ENCODE peak calls at places on chromosomes 12 and 14, in five cellular contexts. One of them, this sample, is unnamed.

GRCh38 chr12:10320643-10321042 is 13.0 kb downstream of the KLRD1 start:
- DNase-seq in SK-N-SH: no peak
- DNase-seq in Panc1: no peak
- DNase-seq in breast epithelium: no peak
- DNase-seq in transverse colon: no peak
- DNase-seq in this sample: no peak

GRCh38 chr12:109947511-109947910 is 47.4 kb downstream of the TCHP start:
- DNase-seq in transverse colon: no peak
- DNase-seq in breast epithelium: no peak
- DNase-seq in Panc1: no peak
- DNase-seq in SK-N-SH: no peak
- DNase-seq in this sample: no peak

GRCh38 chr12:49232940-49233841 is 31.7 kb upstream of the TUBA1C start:
- DNase-seq in Panc1: no peak
- DNase-seq in breast epithelium: no peak
- DNase-seq in SK-N-SH: peak; percentile 64
- DNase-seq in transverse colon: peak; percentile 28
- DNase-seq in this sample: peak; percentile 11

GRCh38 chr14:101968186-101968585 is 3.8 kb downstream of the DYNC1H1 start:
- DNase-seq in SK-N-SH: no peak
- DNase-seq in breast epithelium: no peak
- DNase-seq in transverse colon: no peak
- DNase-seq in Panc1: no peak
- DNase-seq in this sample: no peak

GRCh38 chr14:27672047-27672446 is 1074.2 kb upstream of the NOVA1 start:
- DNase-seq in transverse colon: no peak
- DNase-seq in SK-N-SH: no peak
- DNase-seq in Panc1: no peak
- DNase-seq in breast epithelium: no peak
- DNase-seq in this sample: no peak

GRCh38 chr14:57714487-57714899 is 151.4 kb downstream of the SLC35F4 start:
- DNase-seq in transverse colon: no peak
- DNase-seq in Panc1: no peak
- DNase-seq in SK-N-SH: no peak
- DNase-seq in breast epithelium: no peak
- DNase-seq in this sample: no peak

GRCh38 chr12:12008931-12009611 is 61.7 kb upstream of the BCL2L14 start:
- DNase-seq in breast epithelium: no peak
- DNase-seq in transverse colon: no peak
- DNase-seq in SK-N-SH: no peak
- DNase-seq in Panc1: no peak
- DNase-seq in this sample: no peak

GRCh38 chr14:55789442-55789841 is 209.4 kb downstream of the KTN1 start:
- DNase-seq in transverse colon: no peak
- DNase-seq in Panc1: no peak
- DNase-seq in SK-N-SH: no peak
- DNase-seq in breast epithelium: no peak
- DNase-seq in this sample: peak; percentile 50

GRCh38 chr12:54018608-54018984 is 9.6 kb upstream of the HOXC6 start:
- DNase-seq in breast epithelium: no peak
- DNase-seq in transverse colon: no peak
- DNase-seq in Panc1: no peak
- DNase-seq in SK-N-SH: peak; percentile 66
- DNase-seq in this sample: no peak

GRCh38 chr14:99476864-99477263 is 3.8 kb downstream of the SETD3 start:
- DNase-seq in Panc1: no peak
- DNase-seq in transverse colon: no peak
- DNase-seq in breast epithelium: no peak
- DNase-seq in SK-N-SH: no peak
- DNase-seq in this sample: no peak

GRCh38 chr14:75277000-75277795 is 1.4 kb upstream of the FOS start:
- DNase-seq in breast epithelium: peak; percentile 91
- DNase-seq in Panc1: no peak
- DNase-seq in transverse colon: peak; percentile 92
- DNase-seq in SK-N-SH: peak; percentile 92
- DNase-seq in this sample: peak; percentile 90

GRCh38 chr14:96624661-96625435 is 122.7 kb downstream of the PAPOLA start:
- DNase-seq in transverse colon: no peak
- DNase-seq in Panc1: no peak
- DNase-seq in breast epithelium: no peak
- DNase-seq in SK-N-SH: no peak
- DNase-seq in this sample: no peak

GRCh38 chr12:14768823-14769405 is 34.4 kb downstream of the WBP11 start:
- DNase-seq in Panc1: no peak
- DNase-seq in transverse colon: peak; percentile 29
- DNase-seq in SK-N-SH: no peak
- DNase-seq in breast epithelium: no peak
- DNase-seq in this sample: no peak
- H3K4me3 ChIP-seq in Panc1: peak overlapping the region; percentile 95
- H3K4me3 ChIP-seq in transverse colon: peak overlapping the region; percentile 96
- H3K4me3 ChIP-seq in SK-N-SH: peak overlapping the region; percentile 93
- H3K4me3 ChIP-seq in breast epithelium: peak overlapping the region; percentile 88
- H3K4me3 ChIP-seq in this sample: peak overlapping the region; percentile 73

GRCh38 chr12:32217354-32218310 is 111.0 kb downstream of the BICD1 start:
- DNase-seq in Panc1: no peak
- DNase-seq in breast epithelium: no peak
- DNase-seq in SK-N-SH: no peak
- DNase-seq in transverse colon: peak; percentile 8
- DNase-seq in this sample: no peak
- TF ChIP-seq POLR2AphosphoS5 in Panc1: no peak
- TF ChIP-seq POLR2AphosphoS5 in breast epithelium: no peak
- TF ChIP-seq POLR2AphosphoS5 in SK-N-SH: peak; percentile 56
- TF ChIP-seq POLR2AphosphoS5 in transverse colon: no peak
- TF ChIP-seq POLR2AphosphoS5 in this sample: no peak

DNA sequence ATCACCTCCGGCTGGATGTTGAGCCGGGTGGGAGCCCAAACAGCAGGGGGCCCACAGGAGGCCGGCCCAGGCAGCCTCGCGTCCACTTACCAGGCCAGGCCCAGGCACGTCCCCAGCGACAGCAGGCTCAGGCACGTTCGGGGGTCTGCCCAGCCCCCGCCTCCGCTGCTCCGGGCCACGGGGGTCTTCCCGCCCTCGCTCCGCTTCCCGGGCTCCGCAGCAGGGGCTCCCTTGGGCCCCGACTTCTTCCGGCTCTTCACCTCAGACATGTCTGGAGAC is 216 bp downstream of the IKBIP start:
- DNase-seq in Panc1: no peak
- DNase-seq in SK-N-SH: no peak
- DNase-seq in transverse colon: peak; percentile 29
- DNase-seq in breast epithelium: no peak
- DNase-seq in this sample: peak; percentile 37
- TF ChIP-seq CTCF in Panc1: no peak
- TF ChIP-seq CTCF in SK-N-SH: peak; percentile 35
- TF ChIP-seq CTCF in transverse colon: no peak
- TF ChIP-seq CTCF in breast epithelium: no peak
- TF ChIP-seq CTCF in this sample: no peak

GRCh38 chr12:32881702-32882101 is 14.9 kb downstream of the PKP2 start:
- DNase-seq in breast epithelium: no peak
- DNase-seq in transverse colon: no peak
- DNase-seq in Panc1: no peak
- DNase-seq in SK-N-SH: no peak
- DNase-seq in this sample: no peak

GRCh38 chr12:32887058-32887457 is 9.5 kb downstream of the PKP2 start:
- DNase-seq in breast epithelium: no peak
- DNase-seq in Panc1: no peak
- DNase-seq in SK-N-SH: no peak
- DNase-seq in transverse colon: no peak
- DNase-seq in this sample: no peak

GRCh38 chr12:32881107-32881506 is 15.5 kb downstream of the PKP2 start:
- DNase-seq in transverse colon: no peak
- DNase-seq in breast epithelium: no peak
- DNase-seq in SK-N-SH: peak; percentile 40
- DNase-seq in Panc1: no peak
- DNase-seq in this sample: no peak

GRCh38 chr12:32885831-32886230 is 10.7 kb downstream of the PKP2 start:
- DNase-seq in transverse colon: no peak
- DNase-seq in SK-N-SH: no peak
- DNase-seq in breast epithelium: no peak
- DNase-seq in Panc1: no peak
- DNase-seq in this sample: no peak

DNA sequence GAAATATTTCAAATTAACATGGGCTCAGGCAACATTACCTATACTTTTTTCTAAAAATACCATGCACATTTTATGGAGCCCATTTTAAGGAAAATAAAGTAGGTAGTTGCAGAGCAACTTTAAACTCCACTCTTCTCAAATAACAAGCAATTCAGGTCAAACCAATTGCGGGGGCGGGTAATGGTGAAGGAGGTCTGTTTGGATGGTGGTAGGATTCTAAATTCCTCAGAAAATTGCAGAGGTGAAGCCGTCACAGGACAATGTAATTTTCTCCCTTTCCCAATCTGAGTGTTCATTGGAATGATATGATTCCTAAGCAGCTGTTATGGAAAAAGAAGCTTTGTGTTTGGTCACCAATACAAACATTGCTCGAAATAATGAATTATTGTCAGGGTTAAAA is 11.6 kb downstream of the PKP2 start:
- DNase-seq in breast epithelium: no peak
- DNase-seq in transverse colon: no peak
- DNase-seq in SK-N-SH: no peak
- DNase-seq in Panc1: no peak
- DNase-seq in this sample: no peak
- H3K4me3 ChIP-seq in breast epithelium: no peak overlapping the region
- H3K4me3 ChIP-seq in transverse colon: no peak overlapping the region
- H3K4me3 ChIP-seq in SK-N-SH: no peak overlapping the region
- H3K4me3 ChIP-seq in Panc1: no peak overlapping the region
- H3K4me3 ChIP-seq in this sample: no peak overlapping the region

GRCh38 chr14:91234791-91235114 is 9.8 kb downstream of the GPR68 start:
- DNase-seq in transverse colon: no peak
- DNase-seq in Panc1: no peak
- DNase-seq in breast epithelium: no peak
- DNase-seq in SK-N-SH: no peak
- DNase-seq in this sample: no peak

GRCh38 chr14:91232631-91233030 is 11.9 kb downstream of the GPR68 start:
- DNase-seq in breast epithelium: no peak
- DNase-seq in Panc1: no peak
- DNase-seq in transverse colon: no peak
- DNase-seq in SK-N-SH: no peak
- DNase-seq in this sample: no peak

GRCh38 chr14:91231446-91231845 is 13.1 kb downstream of the GPR68 start:
- DNase-seq in Panc1: no peak
- DNase-seq in breast epithelium: no peak
- DNase-seq in transverse colon: no peak
- DNase-seq in SK-N-SH: no peak
- DNase-seq in this sample: no peak

GRCh38 chr14:91232052-91232451 is 12.5 kb downstream of the GPR68 start:
- DNase-seq in transverse colon: no peak
- DNase-seq in breast epithelium: no peak
- DNase-seq in SK-N-SH: no peak
- DNase-seq in Panc1: no peak
- DNase-seq in this sample: no peak

GRCh38 chr14:91233936-91234790 is 10.3 kb downstream of the GPR68 start:
- DNase-seq in SK-N-SH: no peak
- DNase-seq in Panc1: no peak
- DNase-seq in breast epithelium: no peak
- DNase-seq in transverse colon: no peak
- DNase-seq in this sample: no peak
- TF ChIP-seq POLR2AphosphoS5 in SK-N-SH: no peak
- TF ChIP-seq POLR2AphosphoS5 in Panc1: no peak
- TF ChIP-seq POLR2AphosphoS5 in breast epithelium: no peak
- TF ChIP-seq POLR2AphosphoS5 in transverse colon: no peak
- TF ChIP-seq POLR2AphosphoS5 in this sample: no peak

DNA sequence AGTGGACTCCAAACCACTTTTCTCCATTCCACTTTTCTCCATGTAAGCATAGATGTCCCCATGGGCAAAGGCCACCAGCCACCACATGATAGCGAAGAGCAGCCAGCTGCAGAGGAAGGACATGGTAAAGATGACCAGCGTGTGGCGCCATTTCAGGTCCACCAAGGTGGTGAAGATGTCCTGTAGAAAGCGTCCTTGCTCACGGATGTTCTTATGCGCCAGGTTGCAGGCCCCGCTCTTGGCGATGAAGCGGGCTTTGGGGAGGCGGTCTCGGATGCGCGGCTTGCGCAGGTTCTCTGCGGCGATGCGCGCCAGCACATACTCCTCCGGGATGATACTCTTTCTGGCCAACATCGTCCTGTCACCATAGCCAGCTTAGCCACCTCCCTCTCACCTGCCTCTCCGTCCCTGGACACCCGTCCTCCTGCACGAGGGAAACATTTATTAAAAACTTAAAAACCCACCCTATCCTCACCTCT is 1.2 kb downstream of the KCNJ8 start:
- DNase-seq in Panc1: no peak
- DNase-seq in SK-N-SH: peak; percentile 43
- DNase-seq in breast epithelium: no peak
- DNase-seq in transverse colon: peak; percentile 34
- DNase-seq in this sample: no peak
- TF ChIP-seq CTCF in Panc1: peak; percentile 14
- TF ChIP-seq CTCF in SK-N-SH: peak; percentile 29
- TF ChIP-seq CTCF in breast epithelium: no peak
- TF ChIP-seq CTCF in transverse colon: peak; percentile 11
- TF ChIP-seq CTCF in this sample: no peak

GRCh38 chr12:121465921-121466799 is 66.2 kb downstream of the RNF34 start:
- DNase-seq in breast epithelium: no peak
- DNase-seq in SK-N-SH: peak; percentile 75
- DNase-seq in transverse colon: peak; percentile 46
- DNase-seq in Panc1: no peak
- DNase-seq in this sample: no peak
- H3K4me3 ChIP-seq in breast epithelium: peak overlapping the region; percentile 69
- H3K4me3 ChIP-seq in SK-N-SH: peak overlapping the region; percentile 56
- H3K4me3 ChIP-seq in transverse colon: peak overlapping the region; percentile 73
- H3K4me3 ChIP-seq in Panc1: peak overlapping the region; percentile 73
- H3K4me3 ChIP-seq in this sample: peak overlapping the region; percentile 56

GRCh38 chr14:52463375-52463774 is 88.9 kb downstream of the TXNDC16 start:
- DNase-seq in SK-N-SH: no peak
- DNase-seq in Panc1: no peak
- DNase-seq in transverse colon: no peak
- DNase-seq in breast epithelium: no peak
- DNase-seq in this sample: no peak
- TF ChIP-seq POLR2AphosphoS5 in SK-N-SH: no peak
- TF ChIP-seq POLR2AphosphoS5 in Panc1: no peak
- TF ChIP-seq POLR2AphosphoS5 in transverse colon: no peak
- TF ChIP-seq POLR2AphosphoS5 in breast epithelium: no peak
- TF ChIP-seq POLR2AphosphoS5 in this sample: no peak